ENCODE peak calls at places on chromosomes 16 and 17, in seven cellular contexts. One of them, this sample, is unnamed.

GRCh38 chr16:84552135-84552534 is 47.7 kb upstream of the MEAK7 start:
- DNase-seq in SK-N-SH: no peak
- DNase-seq in HCT116: no peak
- DNase-seq in K562: no peak
- DNase-seq in H1: no peak
- DNase-seq in GM12878: no peak
- DNase-seq in HepG2: no peak
- DNase-seq in this sample: no peak

GRCh38 chr17:78995022-78995760 is 14.4 kb downstream of the CANT1 start:
- DNase-seq in SK-N-SH: peak; percentile 28
- DNase-seq in HCT116: no peak
- DNase-seq in K562: no peak
- DNase-seq in H1: no peak
- DNase-seq in GM12878: no peak
- DNase-seq in HepG2: no peak
- DNase-seq in this sample: peak; percentile 13

GRCh38 chr16:20866161-20866772 is 33.9 kb downstream of the DCUN1D3 start:
- DNase-seq in SK-N-SH: peak; percentile 35
- DNase-seq in HCT116: peak; percentile 78
- DNase-seq in K562: peak; percentile 70
- DNase-seq in H1: no peak
- DNase-seq in GM12878: no peak
- DNase-seq in HepG2: peak; percentile 55
- DNase-seq in this sample: no peak

GRCh38 chr17:19410875-19411291 is at the start of gene RNF112:
- DNase-seq in SK-N-SH: peak; percentile 92
- DNase-seq in HCT116: no peak
- DNase-seq in K562: no peak
- DNase-seq in H1: no peak
- DNase-seq in GM12878: no peak
- DNase-seq in HepG2: no peak
- DNase-seq in this sample: no peak

GRCh38 chr17:17672453-17673368 is 8.5 kb upstream of the RAI1 start:
- DNase-seq in SK-N-SH: no peak
- DNase-seq in HCT116: no peak
- DNase-seq in K562: no peak
- DNase-seq in H1: no peak
- DNase-seq in GM12878: no peak
- DNase-seq in HepG2: no peak
- DNase-seq in this sample: no peak

GRCh38 chr17:66214893-66215528 is 14.2 kb downstream of the APOH start:
- DNase-seq in SK-N-SH: no peak
- DNase-seq in HCT116: no peak
- DNase-seq in K562: no peak
- DNase-seq in H1: no peak
- DNase-seq in GM12878: no peak
- DNase-seq in HepG2: no peak
- DNase-seq in this sample: no peak

GRCh38 chr17:32528825-32529224 is 42.0 kb downstream of the CDK5R1 start:
- DNase-seq in SK-N-SH: no peak
- DNase-seq in HCT116: no peak
- DNase-seq in K562: no peak
- DNase-seq in H1: no peak
- DNase-seq in GM12878: no peak
- DNase-seq in HepG2: no peak
- DNase-seq in this sample: no peak

GRCh38 chr17:29648005-29648404 is 25.3 kb upstream of the CORO6 start:
- DNase-seq in SK-N-SH: no peak
- DNase-seq in HCT116: no peak
- DNase-seq in K562: no peak
- DNase-seq in H1: no peak
- DNase-seq in GM12878: no peak
- DNase-seq in HepG2: no peak
- DNase-seq in this sample: no peak

GRCh38 chr17:50863221-50863843 is 2.8 kb downstream of the TOB1 start:
- DNase-seq in SK-N-SH: peak; percentile 80
- DNase-seq in HCT116: peak; percentile 36
- DNase-seq in K562: no peak
- DNase-seq in H1: no peak
- DNase-seq in GM12878: no peak
- DNase-seq in HepG2: peak; percentile 66
- DNase-seq in this sample: peak; percentile 84

GRCh38 chr17:49187301-49187700 is 23.1 kb downstream of the GNGT2 start:
- DNase-seq in SK-N-SH: no peak
- DNase-seq in HCT116: no peak
- DNase-seq in K562: no peak
- DNase-seq in H1: no peak
- DNase-seq in GM12878: no peak
- DNase-seq in HepG2: no peak
- DNase-seq in this sample: no peak

GRCh38 chr17:732788-733720 is 658 bp downstream of the TLCD3A start:
- DNase-seq in SK-N-SH: peak; percentile 82
- DNase-seq in HCT116: no peak
- DNase-seq in K562: peak; percentile 34
- DNase-seq in H1: no peak
- DNase-seq in GM12878: no peak
- DNase-seq in HepG2: no peak
- DNase-seq in this sample: no peak

GRCh38 chr16:77744136-77744535 is 21.8 kb downstream of the NUDT7 start:
- DNase-seq in SK-N-SH: no peak
- DNase-seq in HCT116: no peak
- DNase-seq in K562: no peak
- DNase-seq in H1: no peak
- DNase-seq in GM12878: no peak
- DNase-seq in HepG2: no peak
- DNase-seq in this sample: no peak

GRCh38 chr16:85735225-85735722 is 15.6 kb downstream of the C16orf74 start:
- DNase-seq in SK-N-SH: no peak
- DNase-seq in HCT116: no peak
- DNase-seq in K562: no peak
- DNase-seq in H1: no peak
- DNase-seq in GM12878: peak; percentile 43
- DNase-seq in HepG2: no peak
- DNase-seq in this sample: no peak

GRCh38 chr16:17470002-17470870 is 524 bp downstream of the XYLT1 start:
- DNase-seq in SK-N-SH: peak; percentile 55
- DNase-seq in HCT116: no peak
- DNase-seq in K562: no peak
- DNase-seq in H1: no peak
- DNase-seq in GM12878: no peak
- DNase-seq in HepG2: no peak
- DNase-seq in this sample: no peak

GRCh38 chr16:704552-705380 is 835 bp downstream of the FBXL16 start:
- DNase-seq in SK-N-SH: peak; percentile 74
- DNase-seq in HCT116: no peak
- DNase-seq in K562: no peak
- DNase-seq in H1: no peak
- DNase-seq in GM12878: no peak
- DNase-seq in HepG2: no peak
- DNase-seq in this sample: no peak

GRCh38 chr16:49491736-49492089 is 118.1 kb downstream of the C16orf78 start:
- DNase-seq in SK-N-SH: no peak
- DNase-seq in HCT116: peak; percentile 15
- DNase-seq in K562: no peak
- DNase-seq in H1: peak; percentile 41
- DNase-seq in GM12878: no peak
- DNase-seq in HepG2: no peak
- DNase-seq in this sample: peak; percentile 30

GRCh38 chr17:28475151-28475900 is 1.9 kb downstream of the SLC13A2 start:
- DNase-seq in SK-N-SH: no peak
- DNase-seq in HCT116: no peak
- DNase-seq in K562: no peak
- DNase-seq in H1: no peak
- DNase-seq in GM12878: no peak
- DNase-seq in HepG2: peak; percentile 35
- DNase-seq in this sample: peak; percentile 78

GRCh38 chr16:67454852-67455251 is 23.9 kb downstream of the HSD11B2 start:
- DNase-seq in SK-N-SH: no peak
- DNase-seq in HCT116: no peak
- DNase-seq in K562: no peak
- DNase-seq in H1: no peak
- DNase-seq in GM12878: no peak
- DNase-seq in HepG2: no peak
- DNase-seq in this sample: no peak

GRCh38 chr16:88784074-88784855 is 755 bp downstream of the PIEZO1 start:
- DNase-seq in SK-N-SH: peak; percentile 81
- DNase-seq in HCT116: no peak
- DNase-seq in K562: peak; percentile 77
- DNase-seq in H1: no peak
- DNase-seq in GM12878: no peak
- DNase-seq in HepG2: peak; percentile 75
- DNase-seq in this sample: peak; percentile 75

GRCh38 chr16:53912155-53912554 is 208.2 kb downstream of the FTO start:
- DNase-seq in SK-N-SH: no peak
- DNase-seq in HCT116: no peak
- DNase-seq in K562: no peak
- DNase-seq in H1: no peak
- DNase-seq in GM12878: peak; percentile 2
- DNase-seq in HepG2: no peak
- DNase-seq in this sample: no peak

GRCh38 chr17:19237389-19238166 is 412 bp downstream of the EPN2 start:
- DNase-seq in SK-N-SH: peak; percentile 78
- DNase-seq in HCT116: no peak
- DNase-seq in K562: peak; percentile 25
- DNase-seq in H1: no peak
- DNase-seq in GM12878: no peak
- DNase-seq in HepG2: no peak
- DNase-seq in this sample: no peak

GRCh38 chr17:34435182-34435928 is 72.3 kb upstream of the CCL1 start:
- DNase-seq in SK-N-SH: no peak
- DNase-seq in HCT116: no peak
- DNase-seq in K562: no peak
- DNase-seq in H1: no peak
- DNase-seq in GM12878: no peak
- DNase-seq in HepG2: no peak
- DNase-seq in this sample: no peak

GRCh38 chr17:60128171-60128859 is 21.5 kb upstream of the CA4 start:
- DNase-seq in SK-N-SH: peak; percentile 14
- DNase-seq in HCT116: no peak
- DNase-seq in K562: no peak
- DNase-seq in H1: no peak
- DNase-seq in GM12878: no peak
- DNase-seq in HepG2: no peak
- DNase-seq in this sample: no peak

GRCh38 chr16:27232061-27232841 is 28.9 kb downstream of the KDM8 start:
- DNase-seq in SK-N-SH: no peak
- DNase-seq in HCT116: no peak
- DNase-seq in K562: no peak
- DNase-seq in H1: no peak
- DNase-seq in GM12878: peak; percentile 66
- DNase-seq in HepG2: no peak
- DNase-seq in this sample: no peak

GRCh38 chr16:86379505-86379846 is 130.9 kb upstream of the FOXF1 start:
- DNase-seq in SK-N-SH: no peak
- DNase-seq in HCT116: no peak
- DNase-seq in K562: no peak
- DNase-seq in H1: no peak
- DNase-seq in GM12878: no peak
- DNase-seq in HepG2: no peak
- DNase-seq in this sample: no peak

GRCh38 chr16:12964466-12964865 is 63.1 kb downstream of the SHISA9 start:
- DNase-seq in SK-N-SH: no peak
- DNase-seq in HCT116: no peak
- DNase-seq in K562: no peak
- DNase-seq in H1: no peak
- DNase-seq in GM12878: no peak
- DNase-seq in HepG2: no peak
- DNase-seq in this sample: no peak

GRCh38 chr17:79997004-79997673 is 38.5 kb downstream of the TBC1D16 start:
- DNase-seq in SK-N-SH: no peak
- DNase-seq in HCT116: no peak
- DNase-seq in K562: no peak
- DNase-seq in H1: no peak
- DNase-seq in GM12878: peak; percentile 45
- DNase-seq in HepG2: no peak
- DNase-seq in this sample: no peak

GRCh38 chr17:11645426-11645825 is 47.2 kb downstream of the DNAH9 start:
- DNase-seq in SK-N-SH: no peak
- DNase-seq in HCT116: no peak
- DNase-seq in K562: no peak
- DNase-seq in H1: no peak
- DNase-seq in GM12878: no peak
- DNase-seq in HepG2: no peak
- DNase-seq in this sample: no peak
- TF ChIP-seq JUND in SK-N-SH: no peak
- TF ChIP-seq JUND in HCT116: no peak
- TF ChIP-seq JUND in K562: no peak
- TF ChIP-seq JUND in H1: no peak
- TF ChIP-seq JUND in GM12878: no peak
- TF ChIP-seq JUND in HepG2: no peak
- TF ChIP-seq JUND in this sample: no peak

GRCh38 chr17:74946641-74947040 is 10.9 kb downstream of the OTOP3 start:
- DNase-seq in SK-N-SH: no peak
- DNase-seq in HCT116: no peak
- DNase-seq in K562: no peak
- DNase-seq in H1: no peak
- DNase-seq in GM12878: no peak
- DNase-seq in HepG2: no peak
- DNase-seq in this sample: no peak
- TF ChIP-seq JUND in SK-N-SH: no peak
- TF ChIP-seq JUND in HCT116: no peak
- TF ChIP-seq JUND in K562: no peak
- TF ChIP-seq JUND in H1: no peak
- TF ChIP-seq JUND in GM12878: no peak
- TF ChIP-seq JUND in HepG2: no peak
- TF ChIP-seq JUND in this sample: no peak

DNA sequence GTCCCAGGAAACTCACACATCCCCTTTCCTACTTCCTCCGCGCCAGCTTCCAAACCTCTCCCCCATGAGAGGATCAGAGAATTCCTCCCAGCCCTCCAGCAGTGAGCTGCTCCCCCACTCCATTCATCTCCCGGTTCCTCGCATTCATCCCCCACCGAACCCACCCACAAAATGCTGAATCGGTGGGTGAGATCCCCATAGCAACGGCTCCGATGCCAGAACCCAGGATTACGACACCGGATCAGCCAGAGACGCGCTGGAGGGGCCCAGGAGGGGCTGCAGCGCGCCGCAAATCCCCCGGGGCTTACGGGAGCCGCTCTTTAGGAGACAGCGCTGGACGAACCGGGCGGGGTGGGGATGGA is 251.4 kb upstream of the RPL38 start:
- DNase-seq in SK-N-SH: peak; percentile 64
- DNase-seq in HCT116: no peak
- DNase-seq in K562: no peak
- DNase-seq in H1: no peak
- DNase-seq in GM12878: no peak
- DNase-seq in HepG2: no peak
- DNase-seq in this sample: no peak
- TF ChIP-seq JUND in SK-N-SH: no peak
- TF ChIP-seq JUND in HCT116: no peak
- TF ChIP-seq JUND in K562: no peak
- TF ChIP-seq JUND in H1: no peak
- TF ChIP-seq JUND in GM12878: no peak
- TF ChIP-seq JUND in HepG2: no peak
- TF ChIP-seq JUND in this sample: no peak

DNA sequence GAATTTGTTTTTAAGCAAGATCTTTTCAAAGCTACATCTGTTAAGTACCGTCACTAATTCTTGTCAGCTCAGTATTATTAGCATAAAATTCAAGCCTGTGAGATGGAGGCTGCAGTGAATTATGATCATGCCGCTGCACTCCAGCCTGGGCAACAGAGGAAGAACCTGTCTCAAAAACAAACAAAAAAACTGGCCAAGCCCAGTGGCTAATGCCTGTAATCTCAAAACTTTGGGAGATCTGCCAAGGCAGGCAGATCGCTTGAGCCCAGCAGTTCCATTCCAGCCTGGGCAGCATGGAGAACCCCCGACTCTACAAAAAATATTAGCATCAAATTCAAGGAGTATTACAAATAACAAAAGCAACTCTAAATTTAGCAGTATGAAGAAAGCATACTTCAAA is 88.0 kb downstream of the STXBP4 start:
- DNase-seq in SK-N-SH: peak; percentile 13
- DNase-seq in HCT116: no peak
- DNase-seq in K562: no peak
- DNase-seq in H1: no peak
- DNase-seq in GM12878: no peak
- DNase-seq in HepG2: peak; percentile 31
- DNase-seq in this sample: peak; percentile 73
- TF ChIP-seq JUND in SK-N-SH: no peak
- TF ChIP-seq JUND in HCT116: no peak
- TF ChIP-seq JUND in K562: no peak
- TF ChIP-seq JUND in H1: no peak
- TF ChIP-seq JUND in GM12878: no peak
- TF ChIP-seq JUND in HepG2: no peak
- TF ChIP-seq JUND in this sample: no peak